ENCODE peak calls at places on chromosome 3, in four cellular contexts. J is A673, E is astrocyte, L is keratinocyte. K is an unnamed sample.

GRCh38 chr3:15292765-15293522 is 39.4 kb downstream of the SH3BP5 start:
- DNase-seq in E (peak; percentile 51), J (no peak), L (no peak), K (no peak)

GRCh38 chr3:182490601-182491485 is 302.5 kb upstream of the ATP11B start:
- DNase-seq in J (peak; percentile 69), L (no peak), E (peak; percentile 10), K (peak; percentile 66)

GRCh38 chr3:84724877-84725276 is 233.9 kb upstream of the CADM2 start:
- DNase-seq in L (no peak), E (peak; percentile 86), J (peak; percentile 37), K (peak; percentile 83)

GRCh38 chr3:138433892-138434275 is 532 bp upstream of the ESYT3 start:
- DNase-seq in L (no peak), E (no peak), J (no peak), K (no peak)

GRCh38 chr3:61387817-61388216 is 136.6 kb upstream of the FHIT start:
- DNase-seq in L (no peak), J (no peak), E (no peak), K (no peak)

GRCh38 chr3:157669403-157669802 is 166.2 kb upstream of the VEPH1 start:
- DNase-seq in J (no peak), E (no peak), L (no peak), K (peak; percentile 53)

GRCh38 chr3:123053107-123053506 is 13.7 kb upstream of the PDIA5 start:
- DNase-seq in L (no peak), J (no peak), E (no peak), K (no peak)

GRCh38 chr3:60309539-60310268 is 941.5 kb downstream of the FHIT start:
- DNase-seq in L (no peak), J (no peak), E (no peak), K (no peak)

GRCh38 chr3:72821170-72821781 is 27.0 kb downstream of the SHQ1 start:
- DNase-seq in J (peak; percentile 91), L (no peak), E (peak; percentile 51), K (peak; percentile 82)

GRCh38 chr3:29153811-29154210 is 127.1 kb upstream of the RBMS3 start:
- DNase-seq in J (no peak), L (no peak), E (no peak), K (no peak)

GRCh38 chr3:163671201-163671600 is 1407.1 kb downstream of the SI start:
- DNase-seq in E (no peak), L (no peak), J (no peak), K (peak; percentile 77)

GRCh38 chr3:122760457-122761271 is 33.0 kb downstream of the HSPBAP1 start:
- DNase-seq in J (peak; percentile 58), E (peak; percentile 17), L (no peak), K (no peak)

GRCh38 chr3:38028621-38029361 is 651 bp downstream of the PLCD1 start:
- DNase-seq in L (no peak), J (no peak), E (no peak), K (no peak)

GRCh38 chr3:23017800-23018199 is 185.3 kb upstream of the UBE2E2 start:
- DNase-seq in E (peak; percentile 72), J (no peak), L (peak; percentile 58), K (peak; percentile 97)

GRCh38 chr3:134325106-134325705 is 49.0 kb downstream of the AMOTL2 start:
- DNase-seq in L (no peak), E (peak; percentile 81), J (no peak), K (no peak)

GRCh38 chr3:55511895-55512585 is 24.9 kb upstream of the WNT5A start:
- DNase-seq in E (peak; percentile 87), L (no peak), J (no peak), K (peak; percentile 78)

GRCh38 chr3:171284308-171285075 is 175.7 kb downstream of the TNIK start:
- DNase-seq in E (peak; percentile 98), J (peak; percentile 23), L (no peak), K (peak; percentile 76)

GRCh38 chr3:8327739-8328138 is 173.9 kb upstream of the LMCD1 start:
- DNase-seq in J (no peak), E (no peak), L (no peak), K (no peak)

GRCh38 chr3:138493804-138494606 is 59.6 kb downstream of the ESYT3 start:
- DNase-seq in L (peak; percentile 4), E (peak; percentile 43), J (peak; percentile 57), K (peak; percentile 75)

GRCh38 chr3:190088890-190089289 is 31.8 kb downstream of the P3H2 start:
- DNase-seq in J (no peak), L (no peak), E (peak; percentile 66), K (no peak)

GRCh38 chr3:44960387-44961026 is 15.5 kb downstream of the ZDHHC3 start:
- DNase-seq in E (no peak), J (no peak), L (no peak), K (no peak)

GRCh38 chr3:170040283-170040907 is 2.6 kb downstream of the GPR160 start:
- DNase-seq in E (no peak), J (no peak), L (no peak), K (no peak)
- TF ChIP-seq EZH2 in E (peak; percentile 47), J (no peak), L (peak; percentile 72), K (no peak)

GRCh38 chr3:186514296-186515002 is 29.7 kb downstream of the CRYGS start:
- DNase-seq in J (peak; percentile 15), L (no peak), E (no peak), K (peak; percentile 35)

GRCh38 chr3:186511245-186511644 is 32.9 kb downstream of the CRYGS start:
- DNase-seq in E (no peak), L (no peak), J (no peak), K (no peak)

GRCh38 chr3:186511702-186512101 is 32.5 kb downstream of the CRYGS start:
- DNase-seq in E (no peak), L (no peak), J (no peak), K (no peak)

GRCh38 chr3:186510374-186511079 is 33.7 kb downstream of the CRYGS start:
- DNase-seq in L (peak; percentile 2), J (no peak), E (peak; percentile 30), K (no peak)

DNA sequence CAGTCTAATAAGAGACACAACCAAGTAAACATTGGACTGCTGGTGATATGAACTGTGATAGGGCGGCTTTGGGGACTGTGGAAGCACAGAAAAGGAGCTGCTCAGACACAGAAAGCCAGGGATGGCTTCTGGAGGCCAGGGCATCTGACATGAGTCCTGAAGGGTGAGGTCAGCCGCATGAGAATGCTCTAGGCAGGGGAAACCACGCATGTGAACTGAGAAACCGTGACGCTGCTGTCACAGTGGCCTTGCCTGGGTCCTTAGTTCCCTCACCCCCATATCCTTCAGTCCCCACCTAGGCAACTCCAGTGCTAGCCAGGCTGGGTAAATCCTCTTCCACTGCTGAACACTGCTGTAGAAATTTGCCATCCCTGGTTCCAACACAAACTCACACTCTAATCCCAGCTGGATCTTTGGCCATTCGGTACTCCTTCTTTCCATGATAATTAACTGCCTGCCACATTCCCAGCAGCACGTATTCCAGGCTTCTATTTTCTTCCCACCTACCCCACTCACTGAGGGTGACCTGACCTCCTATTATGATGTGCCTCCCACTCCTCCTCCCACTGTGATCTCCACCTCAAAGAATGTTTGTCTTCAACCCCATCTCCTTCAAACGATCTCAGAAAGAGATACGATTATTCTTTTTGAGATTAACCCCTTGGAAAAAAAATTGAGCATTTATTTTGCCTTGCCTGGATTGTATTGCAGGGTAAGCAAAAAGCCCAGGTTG is 31.4 kb downstream of the CRYGS start:
- DNase-seq in E (no peak), L (no peak), J (no peak), K (no peak)
- TF ChIP-seq EZH2 in E (no peak), L (no peak), J (no peak), K (no peak)

GRCh38 chr3:195250473-195251251 is 20.3 kb downstream of the XXYLT1 start:
- DNase-seq in J (no peak), E (no peak), L (no peak), K (no peak)

GRCh38 chr3:195249057-195249770 is 21.7 kb downstream of the XXYLT1 start:
- DNase-seq in J (no peak), L (no peak), E (no peak), K (no peak)

GRCh38 chr3:195253981-195254432 is 17.0 kb downstream of the XXYLT1 start:
- DNase-seq in E (no peak), J (no peak), L (no peak), K (no peak)

GRCh38 chr3:195249858-195250464 is 21.0 kb downstream of the XXYLT1 start:
- DNase-seq in J (no peak), E (no peak), L (no peak), K (no peak)

DNA sequence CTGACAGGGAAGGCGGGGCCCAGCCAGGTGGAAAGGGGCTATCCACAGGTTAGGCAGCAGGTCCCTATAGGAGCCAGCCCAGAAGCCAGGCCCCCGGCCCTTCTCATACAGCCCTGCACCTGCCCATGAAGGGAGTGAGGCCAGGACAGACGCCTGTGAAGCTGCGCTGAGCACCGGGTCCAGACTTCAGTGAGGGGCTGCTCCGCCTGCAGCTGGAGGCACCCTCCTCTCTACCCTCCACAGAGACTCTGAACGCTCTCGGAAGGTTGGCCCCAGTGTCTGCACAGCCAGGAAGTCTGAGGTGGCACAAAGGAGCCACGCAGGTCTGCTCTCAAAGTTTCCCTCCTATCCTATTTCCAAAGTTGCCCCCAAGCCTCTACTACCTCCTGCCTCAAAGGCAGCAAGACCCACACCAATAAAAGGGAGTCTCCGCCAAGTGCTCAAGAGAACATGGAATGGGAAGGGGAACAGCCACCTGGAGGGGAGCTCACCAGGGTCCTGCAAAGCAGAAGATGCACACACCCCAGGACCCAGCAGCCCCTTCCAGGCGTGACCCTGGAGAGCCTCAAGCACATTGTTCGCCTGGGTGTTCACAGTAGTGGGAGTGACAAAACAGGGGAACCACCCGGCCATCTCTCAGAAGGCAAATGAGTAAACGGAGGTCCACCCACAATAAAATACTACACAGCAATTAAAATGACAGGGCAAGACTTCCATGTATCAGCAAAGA is 19.5 kb downstream of the XXYLT1 start:
- DNase-seq in L (no peak), J (no peak), E (no peak), K (no peak)
- TF ChIP-seq EZH2 in L (no peak), J (no peak), E (no peak), K (no peak)

GRCh38 chr3:39177708-39178332 is 14.6 kb downstream of the XIRP1 start:
- DNase-seq in J (peak; percentile 82), L (peak; percentile 59), E (peak; percentile 93), K (peak; percentile 75)
- TF ChIP-seq EZH2 in J (no peak), L (no peak), E (no peak), K (no peak)

DNA sequence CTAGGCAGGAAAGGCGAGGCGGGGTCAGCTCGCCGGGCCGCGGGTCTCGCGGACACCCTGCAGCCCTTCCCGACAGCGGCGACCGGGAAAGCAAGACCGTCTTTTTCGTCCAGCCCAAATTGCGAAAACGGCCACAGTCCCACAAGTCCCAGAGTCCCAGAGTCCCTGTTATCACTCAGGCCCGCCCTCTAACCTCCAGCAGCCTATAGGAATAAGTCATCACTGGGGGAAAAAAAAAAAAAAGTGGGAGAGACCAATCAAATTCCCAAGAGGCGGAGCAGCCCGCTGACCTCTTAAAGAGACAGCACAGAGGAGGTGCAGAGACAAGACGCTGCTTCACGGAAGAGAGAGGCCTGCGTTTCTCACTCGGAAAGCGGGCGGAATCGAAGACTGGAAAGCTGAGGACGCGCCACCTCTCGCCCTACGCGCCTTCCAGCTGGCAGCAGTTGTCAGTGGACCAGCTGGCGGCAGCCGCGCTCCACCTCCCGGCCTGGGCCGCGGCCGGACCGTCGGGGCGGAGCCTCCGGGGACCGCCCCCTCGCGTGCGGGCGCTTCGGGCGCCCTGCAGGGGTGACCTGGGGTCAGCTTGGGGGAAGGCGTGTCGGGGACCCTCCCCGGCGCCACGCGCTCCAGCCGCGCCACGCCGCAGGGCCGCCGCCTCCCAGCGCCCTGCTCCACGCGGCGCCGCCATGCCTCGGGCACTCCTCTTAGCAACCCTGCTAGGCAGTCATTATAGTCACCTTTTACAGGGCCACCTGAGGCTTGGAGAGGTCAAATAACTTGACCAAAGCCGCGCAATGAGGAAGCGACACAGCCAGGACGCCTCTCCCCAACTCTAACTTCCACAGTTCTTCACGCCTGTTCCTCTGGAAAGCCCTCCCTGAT is at the start of gene TPRA1:
- DNase-seq in E (peak; percentile 94), J (peak; percentile 99), L (peak; percentile 90), K (peak; percentile 92)
- TF ChIP-seq EZH2 in E (no peak), J (no peak), L (no peak), K (no peak)

GRCh38 chr3:154428369-154429206 is 1.4 kb downstream of the GPR149 start:
- DNase-seq in J (no peak), L (no peak), E (no peak), K (no peak)
- TF ChIP-seq EZH2 in J (peak; percentile 78), L (peak; percentile 80), E (peak; percentile 82), K (no peak)